ENCODE peak calls at places on chromosome 3, in five cellular contexts. I is activated CD4-positive, alpha-beta T cell treated with anti-CD3 and anti-CD28 coated beads, Interleukin-2, amount 10 ng/mL, durations not matched to agents 7 days and 5 days; N is HS-27A; Q is NAMALWA; D is NCI-H748 treated with DMSO at 0.1 percent for 48 hours. Y is an unnamed sample.

GRCh38 chr3:37752661-37753055 is 109.0 kb upstream of the CTDSPL start:
- DNase-seq in N (no peak), I (no peak), D (no peak), Q (no peak), Y (no peak)

GRCh38 chr3:5136619-5137429 is 14.7 kb downstream of the ARL8B start:
- DNase-seq in D (no peak), Q (peak), N (no peak), I (peak), Y (no peak)

GRCh38 chr3:105686324-105686897 is 182.4 kb downstream of the CBLB start:
- DNase-seq in Q (peak), N (no peak), I (no peak), D (no peak), Y (no peak)

GRCh38 chr3:125647318-125648014 is 52.2 kb upstream of the OSBPL11 start:
- DNase-seq in Q (no peak), I (no peak), N (no peak), D (no peak), Y (peak)

GRCh38 chr3:34284959-34285358 is 486.5 kb downstream of the PDCD6IP start:
- DNase-seq in I (no peak), D (no peak), N (no peak), Q (peak), Y (no peak)

GRCh38 chr3:125194849-125195601 is 17.5 kb downstream of the SLC12A8 start:
- DNase-seq in Q (no peak), D (no peak), I (no peak), N (peak), Y (no peak)

GRCh38 chr3:73351423-73352071 is 273.2 kb downstream of the PDZRN3 start:
- DNase-seq in D (no peak), N (no peak), Q (no peak), I (no peak), Y (no peak)

GRCh38 chr3:184154909-184155643 is at the start of gene DVL3:
- DNase-seq in D (peak), N (no peak), I (peak), Q (peak), Y (peak)

GRCh38 chr3:24502690-24503089 is 8.0 kb upstream of the THRB start:
- DNase-seq in N (no peak), D (no peak), I (no peak), Q (no peak), Y (peak)

GRCh38 chr3:134348524-134348923 is 25.7 kb downstream of the AMOTL2 start:
- DNase-seq in I (no peak), D (no peak), Q (no peak), N (no peak), Y (peak)

GRCh38 chr3:133188996-133189395 is 150.8 kb downstream of the TMEM108 start:
- DNase-seq in N (no peak), I (no peak), Q (no peak), D (peak), Y (no peak)

GRCh38 chr3:119245778-119246177 is 5.1 kb upstream of the B4GALT4 start:
- DNase-seq in Q (no peak), I (no peak), D (no peak), N (no peak), Y (no peak)

GRCh38 chr3:136852180-136852579 is 9.8 kb upstream of the NCK1 start:
- DNase-seq in Q (no peak), D (no peak), I (no peak), N (no peak), Y (no peak)

GRCh38 chr3:187567026-187567425 is 103.2 kb downstream of the SST start:
- DNase-seq in D (no peak), N (no peak), I (no peak), Q (no peak), Y (no peak)

GRCh38 chr3:127688416-127689265 is 15.9 kb downstream of the ABTB1 start:
- DNase-seq in I (no peak), N (no peak), Q (no peak), D (no peak), Y (peak)

GRCh38 chr3:140470962-140471361 is 206.9 kb upstream of the TRIM42 start:
- DNase-seq in N (no peak), D (no peak), Q (no peak), I (no peak), Y (no peak)

GRCh38 chr3:106403746-106404145 is 534.9 kb upstream of the CBLB start:
- DNase-seq in I (no peak), N (no peak), D (no peak), Q (peak), Y (no peak)

GRCh38 chr3:7707192-7707591 is 794.4 kb upstream of the LMCD1 start:
- DNase-seq in N (no peak), D (peak), Q (no peak), I (no peak), Y (no peak)

GRCh38 chr3:127037971-127038446 is 55.1 kb downstream of the PLXNA1 start:
- DNase-seq in I (no peak), N (no peak), D (no peak), Q (peak), Y (no peak)

GRCh38 chr3:28915711-28916481 is 365.0 kb upstream of the RBMS3 start:
- DNase-seq in I (no peak), Q (no peak), D (peak), N (peak), Y (peak)

GRCh38 chr3:125300416-125300815 is 74.7 kb downstream of the ZNF148 start:
- DNase-seq in D (no peak), I (no peak), Q (no peak), N (peak), Y (no peak)

GRCh38 chr3:148280623-148281242 is 417.0 kb upstream of the AGTR1 start:
- DNase-seq in I (no peak), Q (no peak), N (no peak), D (no peak), Y (no peak)